ENCODE peak calls at places on chromosomes 4 and X, in seven cellular contexts. S, Q, I, U, W, N and B are unnamed samples.

GRCh38 chr4:140247237-140247636 is 93.3 kb upstream of the MAML3 start:
- DNase-seq in S (no peak), I (no peak), U (no peak), W (no peak), N (no peak), Q (no peak), B (no peak)

GRCh38 chrX:11531226-11531625 is 134.5 kb downstream of the ARHGAP6 start:
- DNase-seq in N (peak), Q (no peak), U (no peak), I (no peak), S (no peak), W (peak), B (no peak)

GRCh38 chr4:82848706-82849105 is 42.2 kb downstream of the SEC31A start:
- DNase-seq in Q (no peak), I (peak), U (no peak), N (no peak), S (no peak), W (no peak), B (no peak)

GRCh38 chr4:128558896-128559669 is 250.4 kb upstream of the JADE1 start:
- DNase-seq in N (no peak), U (no peak), I (no peak), S (no peak), Q (peak), W (peak), B (no peak)

GRCh38 chrX:17375631-17376380 is 806 bp downstream of the NHS start:
- DNase-seq in N (peak), U (peak), Q (peak), W (peak), S (no peak), I (no peak), B (peak)

GRCh38 chr4:111263836-111264235 is 641.0 kb upstream of the PITX2 start:
- DNase-seq in W (no peak), Q (no peak), U (peak), N (no peak), I (no peak), S (no peak), B (no peak)

GRCh38 chr4:85672116-85672515 is 197.2 kb downstream of the ARHGAP24 start:
- DNase-seq in U (no peak), N (no peak), Q (peak), W (no peak), I (no peak), S (no peak), B (no peak)

GRCh38 chrX:105618393-105619101 is 203.8 kb upstream of the NRK start:
- DNase-seq in N (no peak), W (no peak), S (no peak), I (no peak), Q (no peak), U (no peak), B (no peak)

GRCh38 chr4:172129593-172129992 is 316.4 kb downstream of the GALNTL6 start:
- DNase-seq in S (no peak), Q (no peak), W (no peak), N (no peak), U (no peak), I (no peak), B (no peak)

GRCh38 chrX:43564953-43565352 is 91.1 kb upstream of the MAOA start:
- DNase-seq in Q (no peak), I (no peak), W (peak), U (no peak), S (no peak), N (no peak), B (no peak)
- TF ChIP-seq CTCF in Q (no peak), I (peak), W (no peak), U (no peak), S (no peak), N (no peak), B (no peak)

DNA sequence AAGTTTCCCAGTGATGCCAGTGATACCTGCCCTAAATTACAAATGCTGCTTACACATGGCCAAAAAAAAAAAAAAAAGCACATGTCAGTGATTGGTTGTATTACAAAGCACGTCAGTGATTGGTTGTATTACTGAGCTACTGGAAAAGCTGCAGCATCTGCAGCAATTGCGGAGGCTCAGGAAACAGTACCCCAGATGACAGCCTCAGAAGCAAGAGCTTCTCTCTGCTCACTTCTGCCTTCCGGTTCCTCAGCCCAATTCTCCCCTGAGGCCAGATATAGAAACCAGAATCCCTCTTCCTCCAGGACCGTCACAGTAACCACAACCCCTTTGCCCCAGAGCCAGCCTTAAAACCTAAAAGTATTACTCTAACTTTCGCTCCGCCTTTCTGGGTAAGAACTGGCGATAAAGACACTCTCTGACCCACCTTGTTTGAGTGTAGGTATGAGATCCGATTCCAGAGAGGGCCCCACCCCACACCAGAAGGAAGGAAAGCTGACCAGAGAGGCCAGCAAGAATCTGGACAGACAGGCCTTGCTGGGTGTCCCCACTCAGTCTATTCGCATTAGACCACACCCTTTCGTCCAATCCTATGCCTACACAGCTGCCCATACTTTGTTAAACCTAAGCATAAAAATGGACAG is 85.0 kb upstream of the SORBS2 start:
- DNase-seq in S (no peak), U (no peak), I (no peak), Q (no peak), N (no peak), W (no peak), B (no peak)
- TF ChIP-seq CTCF in S (no peak), U (no peak), I (no peak), Q (no peak), N (no peak), W (no peak), B (no peak)

DNA sequence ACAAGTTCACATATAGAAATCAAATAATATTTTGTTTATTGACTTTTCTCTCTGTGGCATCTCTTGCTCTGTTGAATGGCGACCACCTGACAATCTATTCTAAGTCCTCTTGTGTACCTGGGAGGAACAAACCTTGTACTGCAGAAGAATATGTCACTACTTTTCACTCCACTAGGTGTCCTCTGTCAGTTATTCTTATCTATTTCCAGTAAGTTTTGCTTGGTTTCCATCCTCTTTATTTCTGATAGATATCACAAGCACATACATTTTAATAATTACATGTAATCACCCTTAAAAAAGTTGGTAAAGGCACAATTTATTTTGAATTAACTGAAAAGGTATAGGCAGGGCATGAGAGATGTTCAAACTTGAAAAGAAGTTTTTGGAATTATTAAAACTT is 238.4 kb downstream of the SNCA start:
- DNase-seq in Q (no peak), S (no peak), U (no peak), N (peak), W (peak), I (no peak), B (no peak)
- TF ChIP-seq CTCF in Q (peak), S (no peak), U (no peak), N (peak), W (peak), I (no peak), B (peak)

DNA sequence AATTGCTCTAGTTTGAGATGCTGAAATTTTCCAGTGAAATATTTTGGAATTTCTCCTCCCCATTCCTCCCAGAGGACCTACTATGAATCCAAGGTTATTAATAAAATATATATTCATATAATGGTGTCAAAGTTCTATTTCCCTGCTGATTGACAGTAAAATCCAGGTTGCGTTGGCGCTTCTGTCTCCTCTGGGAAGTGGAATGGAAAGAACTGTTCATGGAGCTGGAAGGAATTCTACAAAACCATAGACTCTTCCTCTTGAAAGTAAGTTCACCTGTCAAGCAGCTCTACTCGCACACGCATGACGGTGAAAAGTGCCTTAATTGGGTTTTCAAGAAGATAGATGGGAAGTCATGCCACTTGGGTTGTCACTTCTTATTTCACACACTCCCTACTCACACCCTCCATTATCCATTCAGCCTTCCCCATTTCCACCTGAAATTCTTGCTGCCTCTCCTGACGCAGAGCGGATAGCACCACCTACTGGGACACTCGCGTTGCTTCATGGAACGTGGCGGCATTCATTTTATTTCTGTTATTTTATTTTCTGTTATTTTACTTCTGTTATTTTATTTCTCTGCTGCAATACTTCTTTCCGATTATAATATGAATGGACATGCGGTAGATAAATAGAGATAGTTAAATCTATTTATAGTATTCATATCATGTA is 351.5 kb downstream of the NLGN4X start:
- DNase-seq in N (peak), Q (peak), W (no peak), U (peak), I (no peak), S (no peak), B (no peak)
- TF ChIP-seq CTCF in N (peak), Q (peak), W (no peak), U (peak), I (peak), S (no peak), B (peak)

DNA sequence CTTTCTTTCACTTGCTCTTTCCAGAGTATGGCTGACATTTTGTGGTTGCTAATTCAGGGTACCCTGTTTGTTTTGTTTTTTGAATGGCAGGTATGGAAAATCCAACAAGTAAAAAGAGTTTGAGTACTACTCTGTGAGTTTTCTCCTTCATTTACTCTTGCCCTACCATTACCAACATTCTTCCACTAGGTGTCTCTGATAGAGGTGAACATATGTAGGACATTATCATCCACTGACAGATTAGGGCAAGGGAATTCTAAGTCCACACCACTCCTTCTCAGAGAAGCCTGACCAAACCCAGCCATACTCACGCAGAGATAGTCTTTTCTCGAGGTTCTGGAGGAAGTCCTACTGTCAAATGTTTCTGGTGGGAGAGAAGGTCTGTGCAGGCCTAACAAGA is 36.7 kb upstream of the HDAC8 start:
- DNase-seq in W (peak), U (no peak), N (peak), Q (no peak), S (no peak), I (no peak), B (no peak)
- TF ChIP-seq CTCF in W (peak), U (no peak), N (peak), Q (no peak), S (no peak), I (peak), B (peak)